ENCODE peak calls at places on chromosomes 3 and 15, in four cellular contexts. F is Caki2, B is lung, C is T-cell. R is an unnamed sample.
A peak's percentile ranks its signal among the peaks of the same experiment; 100 is the strongest.

GRCh38 chr15:77810180-77810579 is 177.5 kb upstream of the LINGO1 start:
- DNase-seq in B (no peak), C (no peak), F (no peak), R (no peak)

GRCh38 chr3:74393426-74393825 is 221.0 kb downstream of the CNTN3 start:
- DNase-seq in B (no peak), F (no peak), C (no peak), R (no peak)

GRCh38 chr3:60282840-60283239 is 968.4 kb downstream of the FHIT start:
- DNase-seq in C (no peak), B (no peak), F (no peak), R (no peak)

GRCh38 chr15:98649621-98649995 is 1.3 kb downstream of the IGF1R start:
- DNase-seq in B (peak; percentile 43), F (peak; percentile 33), C (peak; percentile 17), R (peak; percentile 46)

GRCh38 chr15:29291067-29291466 is 21.4 kb upstream of the NSMCE3 start:
- DNase-seq in C (no peak), F (no peak), B (no peak), R (no peak)

GRCh38 chr3:56005196-56005805 is 463.0 kb downstream of the ERC2 start:
- DNase-seq in B (no peak), C (no peak), F (peak; percentile 22), R (no peak)

GRCh38 chr3:188208751-188209433 is 54.9 kb downstream of the LPP start:
- DNase-seq in F (no peak), C (no peak), B (no peak), R (no peak)

GRCh38 chr15:67093146-67093874 is 27.9 kb downstream of the SMAD3 start:
- DNase-seq in B (no peak), F (no peak), C (no peak), R (no peak)

GRCh38 chr3:99474776-99475175 is 163.6 kb upstream of the COL8A1 start:
- DNase-seq in F (no peak), B (no peak), C (no peak), R (no peak)

GRCh38 chr3:106371605-106372292 is 502.9 kb upstream of the CBLB start:
- DNase-seq in F (no peak), B (no peak), C (no peak), R (no peak)

GRCh38 chr15:65246026-65246714 is 34.9 kb upstream of the CILP start:
- DNase-seq in F (no peak), C (no peak), B (no peak), R (no peak)

GRCh38 chr15:80609111-80609510 is 86.0 kb upstream of the ABHD17C start:
- DNase-seq in F (no peak), B (no peak), C (no peak), R (no peak)

GRCh38 chr15:68637755-68638405 is 59.1 kb downstream of the CORO2B start:
- DNase-seq in F (no peak), B (peak; percentile 60), C (no peak), R (no peak)

GRCh38 chr3:190385835-190386688 is 1.9 kb upstream of the CLDN16 start:
- DNase-seq in C (no peak), B (no peak), F (peak; percentile 84), R (no peak)

R was measured in CD4-positive, CD25-positive, alpha-beta regulatory T cell.